ENCODE peak calls at places on chromosomes 1 and 21, in six cellular contexts. I is thyroid gland; J is uterus; W is cardiac muscle cell; Q is CD4-positive, CD25-positive, alpha-beta regulatory T cell; X is body of pancreas. H is an unnamed sample.

GRCh38 chr1:184854456-184855180 is 100.0 kb upstream of the EDEM3 start:
- DNase-seq in Q (no peak), I (no peak), J (no peak), X (no peak), W (no peak), H (peak; percentile 65)

GRCh38 chr21:44408226-44408625 is 47.1 kb upstream of the LRRC3 start:
- DNase-seq in Q (no peak), W (no peak), J (no peak), X (no peak), I (no peak), H (no peak)

GRCh38 chr1:162405800-162406199 is 6.1 kb downstream of the SH2D1B start:
- DNase-seq in X (no peak), W (no peak), I (no peak), J (no peak), Q (no peak), H (no peak)

GRCh38 chr1:174642393-174642792 is 194.6 kb downstream of the GPR52 start:
- DNase-seq in J (no peak), Q (no peak), W (no peak), I (no peak), X (no peak), H (no peak)

GRCh38 chr1:28437260-28437923 is 67.9 kb downstream of the PHACTR4 start:
- DNase-seq in Q (no peak), J (no peak), X (peak; percentile 31), W (no peak), I (peak; percentile 33), H (no peak)

GRCh38 chr1:91744973-91745648 is 140.8 kb downstream of the TGFBR3 start:
- DNase-seq in W (no peak), X (peak; percentile 58), Q (no peak), J (peak; percentile 61), I (peak; percentile 73), H (no peak)

GRCh38 chr1:11458811-11459275 is 20.1 kb upstream of the DISP3 start:
- DNase-seq in Q (no peak), I (no peak), X (peak; percentile 18), W (no peak), J (no peak), H (peak; percentile 83)

GRCh38 chr1:183185941-183186490 is at the start of gene LAMC2:
- DNase-seq in Q (no peak), J (peak; percentile 35), X (peak; percentile 54), W (peak; percentile 62), I (peak; percentile 85), H (no peak)

GRCh38 chr1:225670356-225670755 is 17.4 kb upstream of the ENAH start:
- DNase-seq in X (no peak), I (no peak), J (no peak), W (no peak), Q (no peak), H (no peak)

GRCh38 chr1:167090289-167090942 is at the start of gene GPA33:
- DNase-seq in W (no peak), Q (no peak), J (no peak), I (no peak), X (no peak), H (no peak)

GRCh38 chr1:234770031-234770795 is 160.2 kb upstream of the IRF2BP2 start:
- DNase-seq in X (no peak), I (no peak), J (no peak), Q (no peak), W (no peak), H (peak; percentile 34)

GRCh38 chr1:55989971-55990370 is 589.4 kb downstream of the PLPP3 start:
- DNase-seq in I (no peak), Q (no peak), J (no peak), X (no peak), W (no peak), H (no peak)

GRCh38 chr1:2957329-2957728 is 63.9 kb upstream of the ACTRT2 start:
- DNase-seq in J (no peak), I (no peak), W (no peak), Q (no peak), X (no peak), H (no peak)

GRCh38 chr1:16208270-16208987 is 4.0 kb downstream of the ARHGEF19 start:
- DNase-seq in X (no peak), W (no peak), J (no peak), I (no peak), Q (no peak), H (peak; percentile 88)

GRCh38 chr1:198751741-198752140 is 112.9 kb downstream of the PTPRC start:
- DNase-seq in Q (no peak), W (no peak), J (no peak), X (no peak), I (no peak), H (no peak)

GRCh38 chr21:29499734-29500343 is 201.1 kb downstream of the BACH1 start:
- DNase-seq in W (no peak), Q (no peak), I (no peak), J (no peak), X (no peak), H (no peak)

GRCh38 chr1:4108341-4108740 is 208.3 kb upstream of the C1orf174 start:
- DNase-seq in X (no peak), I (no peak), Q (no peak), J (no peak), W (no peak), H (peak; percentile 19)

GRCh38 chr1:49104575-49104974 is 327.9 kb upstream of the BEND5 start:
- DNase-seq in I (no peak), J (no peak), X (no peak), Q (no peak), W (no peak), H (no peak)

GRCh38 chr21:36479415-36480402 is at the start of gene CLDN14:
- DNase-seq in W (no peak), X (no peak), I (peak; percentile 69), J (no peak), Q (no peak), H (no peak)

GRCh38 chr1:113333056-113333455 is 57.3 kb upstream of the MAGI3 start:
- DNase-seq in X (no peak), I (no peak), W (no peak), J (no peak), Q (no peak), H (no peak)

GRCh38 chr1:32200226-32201010 is at the start of gene CCDC28B:
- DNase-seq in J (peak; percentile 77), Q (peak; percentile 59), W (peak; percentile 74), I (peak; percentile 49), X (peak; percentile 52), H (peak; percentile 96)

GRCh38 chr1:25122747-25123146 is 109.6 kb downstream of the SYF2 start:
- DNase-seq in W (peak; percentile 48), J (no peak), Q (no peak), X (no peak), I (no peak), H (no peak)

GRCh38 chr1:94119306-94119705 is 1.6 kb downstream of the ABCA4 start:
- DNase-seq in J (no peak), Q (no peak), W (no peak), I (no peak), X (no peak), H (no peak)

DNA sequence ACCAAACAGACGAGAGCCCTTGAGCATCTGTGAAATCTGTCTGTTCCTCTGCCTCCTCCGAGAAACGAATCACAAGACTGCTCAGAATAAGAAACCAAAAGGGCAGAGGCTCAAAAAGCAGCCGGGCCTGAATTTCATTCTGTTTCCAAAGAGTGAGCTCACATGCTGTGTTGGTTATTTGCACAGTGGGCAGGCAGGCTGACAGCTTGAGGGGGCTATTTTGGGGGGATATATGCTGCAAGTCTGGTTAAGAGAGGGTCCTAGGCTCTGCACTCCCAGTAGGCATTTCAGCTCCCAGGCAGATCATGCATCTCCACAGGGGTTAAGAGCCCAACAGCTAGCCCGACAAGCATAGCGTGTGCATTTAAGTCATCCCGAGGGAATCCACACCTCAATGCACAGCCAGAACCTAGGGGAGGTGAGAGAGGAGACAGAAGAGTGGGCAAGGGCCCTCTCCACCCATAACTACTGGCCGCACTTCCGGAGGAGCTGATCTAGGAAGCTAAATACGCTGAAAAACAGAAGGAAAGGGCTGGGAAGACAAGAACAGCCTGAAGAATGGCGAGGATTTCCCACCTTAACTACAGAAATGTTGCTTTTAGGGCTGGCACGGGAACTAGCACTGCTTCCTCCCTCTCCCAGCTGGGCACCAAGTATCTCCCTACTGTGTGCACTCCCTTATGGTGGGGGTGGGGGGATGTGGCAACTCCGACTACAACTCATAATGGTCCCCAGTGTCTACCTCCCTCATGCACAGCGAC is 3.7 kb downstream of the PGBD5 start:
- DNase-seq in X (no peak), W (no peak), I (peak; percentile 75), J (no peak), Q (no peak), H (no peak)
- H3K27me3 ChIP-seq in X (no peaks in the 10 kb centered on the region), W (peaks cover 55% of the 10 kb centered on the region), I (no peaks in the 10 kb centered on the region), J (no peaks in the 10 kb centered on the region), Q (peaks cover 30% of the 10 kb centered on the region), H (peaks cover 27% of the 10 kb centered on the region)

DNA sequence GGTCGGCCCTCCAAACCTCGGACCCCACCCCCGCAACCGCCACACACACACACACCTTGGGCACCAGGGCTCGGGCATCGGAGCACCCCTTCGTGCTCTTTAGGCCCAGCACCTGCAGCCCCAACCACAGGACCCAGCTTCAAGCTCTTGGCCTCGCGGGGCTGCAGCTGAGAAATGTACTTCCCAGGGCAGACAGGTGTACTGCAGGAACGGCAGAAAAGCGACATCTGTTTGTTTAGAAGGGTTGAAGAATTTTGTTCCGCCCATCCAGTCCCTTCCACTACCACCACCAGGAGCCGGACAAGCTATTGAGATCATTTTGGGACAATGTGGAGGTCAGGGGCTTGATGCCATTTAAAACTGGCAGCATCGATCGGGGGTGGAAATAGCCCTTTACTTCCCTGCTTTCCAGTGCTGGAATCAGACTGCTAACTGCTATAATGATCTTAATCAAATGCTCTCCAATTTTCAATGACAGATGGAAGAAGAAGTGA is 1.7 kb downstream of the SERTAD4 start:
- DNase-seq in W (no peak), X (no peak), J (peak; percentile 34), I (peak; percentile 77), Q (no peak), H (no peak)
- H3K27me3 ChIP-seq in W (peaks cover 64% of the 10 kb centered on the region), X (peaks cover 12% of the 10 kb centered on the region), J (no peaks in the 10 kb centered on the region), I (no peaks in the 10 kb centered on the region), Q (peaks cover 45% of the 10 kb centered on the region), H (peaks cover 40% of the 10 kb centered on the region)

DNA sequence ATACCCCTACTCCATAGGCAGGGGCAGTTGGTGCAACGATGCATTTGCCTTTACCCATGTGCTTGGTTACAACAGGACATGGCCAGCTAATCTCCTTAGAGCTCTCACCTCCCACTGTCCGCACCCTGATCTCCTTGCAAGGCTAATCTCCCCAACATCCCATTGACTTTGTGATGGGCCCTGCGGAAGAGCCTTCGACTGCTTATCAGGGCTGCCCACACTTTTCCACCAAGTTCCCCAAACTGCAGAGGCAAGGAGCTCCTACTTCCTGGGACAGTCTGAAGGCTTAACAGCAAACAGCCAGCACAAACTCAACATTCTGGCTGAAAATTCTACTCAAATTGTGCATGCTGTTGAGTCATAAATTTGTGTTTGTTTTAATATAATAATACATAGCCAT is 36.0 kb downstream of the C1orf94 start:
- DNase-seq in X (no peak), J (no peak), W (no peak), I (no peak), Q (no peak), H (no peak)
- H3K27me3 ChIP-seq in X (no peaks in the 10 kb centered on the region), J (no peaks in the 10 kb centered on the region), W (no peaks in the 10 kb centered on the region), I (no peaks in the 10 kb centered on the region), Q (no peaks in the 10 kb centered on the region), H (no peaks in the 10 kb centered on the region)

GRCh38 chr1:54225986-54226559 is 26.1 kb downstream of the MRPL37 start:
- DNase-seq in J (no peak), W (no peak), I (no peak), Q (no peak), X (no peak), H (peak; percentile 18)
- H3K27me3 ChIP-seq in J (no peaks in the 10 kb centered on the region), W (no peaks in the 10 kb centered on the region), I (no peaks in the 10 kb centered on the region), Q (no peaks in the 10 kb centered on the region), X (no peaks in the 10 kb centered on the region), H (no peaks in the 10 kb centered on the region)

GRCh38 chr1:21520899-21521716 is 11.9 kb downstream of the ALPL start:
- DNase-seq in I (no peak), J (no peak), X (no peak), W (no peak), Q (no peak), H (peak; percentile 88)
- H3K27me3 ChIP-seq in I (no peaks in the 10 kb centered on the region), J (no peaks in the 10 kb centered on the region), X (no peaks in the 10 kb centered on the region), W (no peaks in the 10 kb centered on the region), Q (no peaks in the 10 kb centered on the region), H (no peaks in the 10 kb centered on the region)